ENCODE peak calls at places on chromosomes 12 and 14, in seven cellular contexts. One of them, this sample, is unnamed.

GRCh38 chr12:118122264-118122663 is 13.7 kb upstream of the PEBP1 start:
- DNase-seq in H1: no peak
- DNase-seq in astrocyte of the spinal cord: no peak
- DNase-seq in fibroblast of mammary gland: no peak
- DNase-seq in brain microvascular endothelial cell: no peak
- DNase-seq in fibroblast of lung: no peak
- DNase-seq in lower leg skin: no peak
- DNase-seq in this sample: no peak

GRCh38 chr12:114783176-114783575 is 99.2 kb upstream of the TBX3 start:
- DNase-seq in lower leg skin: no peak
- DNase-seq in H1: no peak
- DNase-seq in brain microvascular endothelial cell: no peak
- DNase-seq in fibroblast of lung: peak
- DNase-seq in fibroblast of mammary gland: no peak
- DNase-seq in astrocyte of the spinal cord: no peak
- DNase-seq in this sample: no peak

GRCh38 chr14:34749408-34749807 is 35.0 kb upstream of the CFL2 start:
- DNase-seq in brain microvascular endothelial cell: no peak
- DNase-seq in H1: no peak
- DNase-seq in fibroblast of mammary gland: no peak
- DNase-seq in fibroblast of lung: no peak
- DNase-seq in lower leg skin: no peak
- DNase-seq in astrocyte of the spinal cord: no peak
- DNase-seq in this sample: no peak

GRCh38 chr14:92926180-92926845 is 3.4 kb downstream of the CHGA start:
- DNase-seq in fibroblast of mammary gland: no peak
- DNase-seq in fibroblast of lung: no peak
- DNase-seq in lower leg skin: no peak
- DNase-seq in astrocyte of the spinal cord: no peak
- DNase-seq in H1: no peak
- DNase-seq in brain microvascular endothelial cell: no peak
- DNase-seq in this sample: no peak

GRCh38 chr14:79732911-79733310 is 478.4 kb downstream of the DIO2 start:
- DNase-seq in lower leg skin: no peak
- DNase-seq in astrocyte of the spinal cord: peak
- DNase-seq in brain microvascular endothelial cell: peak
- DNase-seq in fibroblast of mammary gland: peak
- DNase-seq in fibroblast of lung: peak
- DNase-seq in H1: no peak
- DNase-seq in this sample: no peak

GRCh38 chr12:32002848-32003493 is 43.8 kb downstream of the RESF1 start:
- DNase-seq in fibroblast of mammary gland: peak
- DNase-seq in H1: no peak
- DNase-seq in fibroblast of lung: no peak
- DNase-seq in astrocyte of the spinal cord: no peak
- DNase-seq in lower leg skin: no peak
- DNase-seq in brain microvascular endothelial cell: no peak
- DNase-seq in this sample: peak

GRCh38 chr12:124888203-124888602 is 24.5 kb upstream of the SCARB1 start:
- DNase-seq in fibroblast of mammary gland: no peak
- DNase-seq in fibroblast of lung: no peak
- DNase-seq in H1: no peak
- DNase-seq in astrocyte of the spinal cord: no peak
- DNase-seq in lower leg skin: no peak
- DNase-seq in brain microvascular endothelial cell: no peak
- DNase-seq in this sample: no peak

GRCh38 chr12:33634544-33634943 is 194.9 kb upstream of the SYT10 start:
- DNase-seq in fibroblast of lung: no peak
- DNase-seq in lower leg skin: no peak
- DNase-seq in brain microvascular endothelial cell: no peak
- DNase-seq in fibroblast of mammary gland: no peak
- DNase-seq in astrocyte of the spinal cord: no peak
- DNase-seq in H1: no peak
- DNase-seq in this sample: no peak

GRCh38 chr14:38837333-38838048 is 265.5 kb downstream of the SEC23A start:
- DNase-seq in lower leg skin: no peak
- DNase-seq in fibroblast of lung: no peak
- DNase-seq in astrocyte of the spinal cord: no peak
- DNase-seq in H1: no peak
- DNase-seq in brain microvascular endothelial cell: no peak
- DNase-seq in fibroblast of mammary gland: no peak
- DNase-seq in this sample: no peak

GRCh38 chr14:97490521-97491070 is 693.4 kb downstream of the VRK1 start:
- DNase-seq in astrocyte of the spinal cord: no peak
- DNase-seq in lower leg skin: no peak
- DNase-seq in fibroblast of mammary gland: no peak
- DNase-seq in brain microvascular endothelial cell: no peak
- DNase-seq in H1: no peak
- DNase-seq in fibroblast of lung: no peak
- DNase-seq in this sample: no peak

GRCh38 chr12:124609041-124609984 is 41.9 kb upstream of the NCOR2 start:
- DNase-seq in fibroblast of lung: peak
- DNase-seq in fibroblast of mammary gland: peak
- DNase-seq in brain microvascular endothelial cell: no peak
- DNase-seq in astrocyte of the spinal cord: peak
- DNase-seq in H1: no peak
- DNase-seq in lower leg skin: peak
- DNase-seq in this sample: no peak

GRCh38 chr14:93160353-93160801 is 24.3 kb downstream of the MOAP1 start:
- DNase-seq in fibroblast of lung: no peak
- DNase-seq in brain microvascular endothelial cell: peak
- DNase-seq in fibroblast of mammary gland: peak
- DNase-seq in astrocyte of the spinal cord: no peak
- DNase-seq in H1: no peak
- DNase-seq in lower leg skin: no peak
- DNase-seq in this sample: no peak

GRCh38 chr12:6769003-6769389 is 2.8 kb downstream of the PTMS start:
- DNase-seq in brain microvascular endothelial cell: no peak
- DNase-seq in fibroblast of mammary gland: no peak
- DNase-seq in fibroblast of lung: no peak
- DNase-seq in lower leg skin: peak
- DNase-seq in H1: peak
- DNase-seq in astrocyte of the spinal cord: peak
- DNase-seq in this sample: no peak

GRCh38 chr14:31420319-31421081 is at the start of gene HEATR5A:
- DNase-seq in fibroblast of lung: peak
- DNase-seq in brain microvascular endothelial cell: peak
- DNase-seq in lower leg skin: peak
- DNase-seq in fibroblast of mammary gland: peak
- DNase-seq in astrocyte of the spinal cord: peak
- DNase-seq in H1: peak
- DNase-seq in this sample: peak

GRCh38 chr14:100605706-100606686 is 18.8 kb upstream of the BEGAIN start:
- DNase-seq in astrocyte of the spinal cord: no peak
- DNase-seq in fibroblast of mammary gland: peak
- DNase-seq in fibroblast of lung: no peak
- DNase-seq in lower leg skin: no peak
- DNase-seq in H1: no peak
- DNase-seq in brain microvascular endothelial cell: no peak
- DNase-seq in this sample: no peak

GRCh38 chr14:106522990-106523389 is 996.6 kb downstream of the TMEM121 start:
- DNase-seq in astrocyte of the spinal cord: no peak
- DNase-seq in brain microvascular endothelial cell: no peak
- DNase-seq in fibroblast of mammary gland: no peak
- DNase-seq in fibroblast of lung: no peak
- DNase-seq in H1: no peak
- DNase-seq in lower leg skin: no peak
- DNase-seq in this sample: no peak

GRCh38 chr14:33908540-33909223 is 42.2 kb downstream of the EGLN3 start:
- DNase-seq in brain microvascular endothelial cell: no peak
- DNase-seq in lower leg skin: no peak
- DNase-seq in astrocyte of the spinal cord: no peak
- DNase-seq in fibroblast of lung: no peak
- DNase-seq in H1: no peak
- DNase-seq in fibroblast of mammary gland: no peak
- DNase-seq in this sample: no peak

GRCh38 chr12:32981139-32981538 is 84.6 kb upstream of the PKP2 start:
- DNase-seq in astrocyte of the spinal cord: no peak
- DNase-seq in fibroblast of mammary gland: no peak
- DNase-seq in fibroblast of lung: no peak
- DNase-seq in lower leg skin: no peak
- DNase-seq in H1: no peak
- DNase-seq in brain microvascular endothelial cell: no peak
- DNase-seq in this sample: no peak

GRCh38 chr12:104877107-104877705 is 80.9 kb downstream of the SLC41A2 start:
- DNase-seq in astrocyte of the spinal cord: peak
- DNase-seq in lower leg skin: peak
- DNase-seq in H1: no peak
- DNase-seq in fibroblast of lung: peak
- DNase-seq in fibroblast of mammary gland: peak
- DNase-seq in brain microvascular endothelial cell: peak
- DNase-seq in this sample: peak

GRCh38 chr12:57750561-57751431 is 1.3 kb downstream of the CDK4 start:
- DNase-seq in astrocyte of the spinal cord: no peak
- DNase-seq in fibroblast of mammary gland: no peak
- DNase-seq in lower leg skin: no peak
- DNase-seq in H1: no peak
- DNase-seq in brain microvascular endothelial cell: no peak
- DNase-seq in fibroblast of lung: no peak
- DNase-seq in this sample: no peak

GRCh38 chr14:21852061-21852664 is 178.5 kb upstream of the OR4E1 start:
- DNase-seq in lower leg skin: no peak
- DNase-seq in brain microvascular endothelial cell: peak
- DNase-seq in fibroblast of lung: peak
- DNase-seq in astrocyte of the spinal cord: peak
- DNase-seq in fibroblast of mammary gland: peak
- DNase-seq in H1: peak
- DNase-seq in this sample: no peak

GRCh38 chr12:78087363-78087675 is 256.6 kb downstream of the NAV3 start:
- DNase-seq in brain microvascular endothelial cell: no peak
- DNase-seq in fibroblast of lung: peak
- DNase-seq in astrocyte of the spinal cord: peak
- DNase-seq in lower leg skin: no peak
- DNase-seq in fibroblast of mammary gland: no peak
- DNase-seq in H1: no peak
- DNase-seq in this sample: no peak

GRCh38 chr12:78085562-78086182 is 255.0 kb downstream of the NAV3 start:
- DNase-seq in lower leg skin: no peak
- DNase-seq in fibroblast of mammary gland: peak
- DNase-seq in fibroblast of lung: peak
- DNase-seq in brain microvascular endothelial cell: no peak
- DNase-seq in H1: no peak
- DNase-seq in astrocyte of the spinal cord: peak
- DNase-seq in this sample: no peak

GRCh38 chr12:78088391-78088832 is 257.7 kb downstream of the NAV3 start:
- DNase-seq in astrocyte of the spinal cord: peak
- DNase-seq in H1: no peak
- DNase-seq in lower leg skin: no peak
- DNase-seq in brain microvascular endothelial cell: no peak
- DNase-seq in fibroblast of mammary gland: peak
- DNase-seq in fibroblast of lung: peak
- DNase-seq in this sample: no peak

GRCh38 chr12:78081590-78082314 is 251.1 kb downstream of the NAV3 start:
- DNase-seq in fibroblast of mammary gland: no peak
- DNase-seq in brain microvascular endothelial cell: no peak
- DNase-seq in astrocyte of the spinal cord: no peak
- DNase-seq in lower leg skin: no peak
- DNase-seq in H1: no peak
- DNase-seq in fibroblast of lung: no peak
- DNase-seq in this sample: no peak

DNA sequence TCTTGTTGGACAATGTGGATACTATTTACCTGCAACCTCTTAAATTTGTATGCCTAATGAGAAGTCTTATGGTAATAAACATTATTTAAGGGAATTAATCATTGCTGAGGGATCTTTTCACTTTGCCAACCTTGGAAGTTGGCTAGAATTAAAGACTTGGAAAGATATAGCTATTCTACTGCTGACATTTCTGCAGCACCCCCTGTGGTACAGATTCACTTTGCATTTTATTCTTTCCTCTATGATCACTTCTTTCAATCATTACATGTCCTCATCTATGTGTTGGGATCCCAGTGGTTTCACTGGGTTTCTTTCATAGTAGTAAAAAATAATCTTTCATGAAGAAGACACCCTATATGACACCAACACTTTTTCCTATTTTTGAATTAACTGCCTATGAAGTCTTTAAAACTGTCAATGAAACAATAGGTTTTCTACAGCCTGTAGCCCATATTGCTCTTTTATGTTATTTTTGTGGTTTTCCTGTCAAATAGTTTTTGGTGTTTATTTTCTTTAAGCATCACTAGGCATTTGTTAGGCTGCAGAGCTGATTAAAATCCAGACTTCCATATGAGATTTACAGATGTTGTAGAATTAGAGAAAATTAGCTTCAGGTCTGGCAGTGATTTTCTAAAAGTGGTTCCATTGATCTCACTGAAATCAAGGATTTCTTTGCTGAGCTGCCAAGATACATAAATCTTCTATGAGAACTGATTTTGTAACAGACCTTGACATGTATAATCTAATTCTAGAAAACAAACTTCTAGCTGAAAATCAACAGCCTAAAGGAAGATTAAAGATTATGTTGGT is 256.1 kb downstream of the NAV3 start:
- DNase-seq in astrocyte of the spinal cord: peak
- DNase-seq in brain microvascular endothelial cell: no peak
- DNase-seq in fibroblast of mammary gland: no peak
- DNase-seq in H1: no peak
- DNase-seq in fibroblast of lung: no peak
- DNase-seq in lower leg skin: no peak
- DNase-seq in this sample: no peak
- TF ChIP-seq CTCF in astrocyte of the spinal cord: peak
- TF ChIP-seq CTCF in brain microvascular endothelial cell: peak
- TF ChIP-seq CTCF in fibroblast of mammary gland: peak
- TF ChIP-seq CTCF in H1: no peak
- TF ChIP-seq CTCF in fibroblast of lung: peak
- TF ChIP-seq CTCF in lower leg skin: no peak
- TF ChIP-seq CTCF in this sample: no peak

DNA sequence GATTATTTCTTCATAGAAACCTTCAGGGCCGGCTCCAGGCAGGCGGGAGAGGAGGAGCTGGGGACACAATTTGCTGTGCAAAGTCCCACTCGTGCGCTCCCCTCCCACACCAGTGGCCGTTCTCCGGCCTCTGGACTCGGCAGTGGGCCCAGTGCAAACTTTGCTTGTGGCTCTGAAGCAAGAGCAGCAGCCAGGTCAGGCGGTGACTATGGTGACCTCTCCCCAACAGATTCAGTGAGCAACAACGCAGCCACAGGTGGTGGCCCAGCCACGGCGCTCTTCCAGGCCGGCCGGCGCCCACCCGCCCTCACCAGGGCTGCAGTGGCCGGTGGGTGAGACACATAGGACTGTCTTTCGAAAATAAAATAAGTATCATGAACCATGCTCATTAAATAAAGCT is 29.5 kb downstream of the VPS37B start:
- DNase-seq in fibroblast of lung: no peak
- DNase-seq in fibroblast of mammary gland: no peak
- DNase-seq in lower leg skin: no peak
- DNase-seq in astrocyte of the spinal cord: no peak
- DNase-seq in H1: no peak
- DNase-seq in brain microvascular endothelial cell: no peak
- DNase-seq in this sample: no peak
- H3K4me3 ChIP-seq in fibroblast of lung: no peak
- H3K4me3 ChIP-seq in fibroblast of mammary gland: no peak
- H3K4me3 ChIP-seq in lower leg skin: no peak
- H3K4me3 ChIP-seq in astrocyte of the spinal cord: no peak
- H3K4me3 ChIP-seq in H1: no peak
- H3K4me3 ChIP-seq in brain microvascular endothelial cell: no peak
- H3K4me3 ChIP-seq in this sample: no peak

GRCh38 chr14:36105401-36105800 is 71.1 kb downstream of the PTCSC3 start:
- DNase-seq in lower leg skin: no peak
- DNase-seq in fibroblast of mammary gland: peak
- DNase-seq in astrocyte of the spinal cord: no peak
- DNase-seq in H1: peak
- DNase-seq in brain microvascular endothelial cell: no peak
- DNase-seq in fibroblast of lung: no peak
- DNase-seq in this sample: no peak
- TF ChIP-seq CTCF in lower leg skin: no peak
- TF ChIP-seq CTCF in fibroblast of mammary gland: peak
- TF ChIP-seq CTCF in astrocyte of the spinal cord: peak
- TF ChIP-seq CTCF in H1: peak
- TF ChIP-seq CTCF in brain microvascular endothelial cell: peak
- TF ChIP-seq CTCF in fibroblast of lung: no peak
- TF ChIP-seq CTCF in this sample: no peak

GRCh38 chr12:54017027-54017788 is 8.4 kb downstream of the HOXC8 start:
- DNase-seq in lower leg skin: no peak
- DNase-seq in H1: peak
- DNase-seq in fibroblast of mammary gland: peak
- DNase-seq in astrocyte of the spinal cord: no peak
- DNase-seq in fibroblast of lung: no peak
- DNase-seq in brain microvascular endothelial cell: no peak
- DNase-seq in this sample: no peak
- H3K4me3 ChIP-seq in lower leg skin: peak
- H3K4me3 ChIP-seq in H1: no peak
- H3K4me3 ChIP-seq in fibroblast of mammary gland: peak
- H3K4me3 ChIP-seq in astrocyte of the spinal cord: peak
- H3K4me3 ChIP-seq in fibroblast of lung: peak
- H3K4me3 ChIP-seq in brain microvascular endothelial cell: peak
- H3K4me3 ChIP-seq in this sample: peak